ENCODE peak calls at places on chromosomes 4 and X, in five cellular contexts. I is HepG2, H is PC-9, L is GM23338, Y is GM23248. W is an unnamed sample.
A peak's percentile ranks its signal among the peaks of the same experiment; 100 is the strongest.

GRCh38 chr4:165512464-165512863 is 133.7 kb downstream of the CPE start:
- DNase-seq in L (no peak), I (no peak), H (no peak), Y (no peak), W (no peak)

GRCh38 chr4:140756292-140757219 is at the start of gene TBC1D9:
- DNase-seq in H (peak; percentile 84), Y (peak; percentile 86), L (peak; percentile 97), I (peak; percentile 68), W (peak; percentile 75)

GRCh38 chr4:153008578-153009199 is 72.6 kb downstream of the FHDC1 start:
- DNase-seq in H (no peak), Y (no peak), I (no peak), L (peak; percentile 20), W (peak; percentile 4)

GRCh38 chr4:14110407-14110806 is 482.9 kb upstream of the BOD1L1 start:
- DNase-seq in Y (peak; percentile 89), H (no peak), I (no peak), L (no peak), W (no peak)

GRCh38 chr4:10096976-10097330 is 19.6 kb downstream of the WDR1 start:
- DNase-seq in Y (no peak), I (no peak), L (no peak), H (no peak), W (no peak)

GRCh38 chr4:8280158-8280875 is 10.8 kb downstream of the HTRA3 start:
- DNase-seq in Y (no peak), L (no peak), H (no peak), I (no peak), W (no peak)

GRCh38 chrX:115968436-115969252 is 201.9 kb upstream of the AGTR2 start:
- DNase-seq in L (peak; percentile 90), I (no peak), Y (peak; percentile 64), H (peak; percentile 68), W (no peak)

GRCh38 chr4:87912164-87913004 is 63.1 kb upstream of the SPP1 start:
- DNase-seq in H (no peak), I (peak; percentile 29), Y (no peak), L (no peak), W (no peak)

GRCh38 chr4:19478791-19479190 is 772.9 kb upstream of the SLIT2 start:
- DNase-seq in I (no peak), Y (peak; percentile 50), H (no peak), L (no peak), W (no peak)

GRCh38 chr4:44279469-44279868 is 169.1 kb downstream of the KCTD8 start:
- DNase-seq in H (no peak), L (no peak), Y (no peak), I (no peak), W (no peak)

GRCh38 chrX:9942086-9942485 is 25.1 kb upstream of the CLDN34 start:
- DNase-seq in Y (no peak), I (no peak), L (no peak), H (no peak), W (no peak)

GRCh38 chr4:114038762-114039392 is 59.4 kb upstream of the ARSJ start:
- DNase-seq in H (no peak), I (peak; percentile 9), Y (no peak), L (no peak), W (no peak)

GRCh38 chrX:153600921-153601320 is 2.0 kb upstream of the CCNQ start:
- DNase-seq in L (no peak), Y (no peak), I (no peak), H (no peak), W (no peak)

GRCh38 chr4:169225058-169225751 is 45.6 kb downstream of the SH3RF1 start:
- DNase-seq in L (no peak), I (no peak), Y (peak; percentile 96), H (peak; percentile 86), W (no peak)

GRCh38 chr4:101136373-101137370 is 210.7 kb downstream of the PPP3CA start:
- DNase-seq in I (no peak), Y (no peak), L (no peak), H (no peak), W (no peak)

GRCh38 chrX:44506688-44507087 is 36.0 kb downstream of the FUNDC1 start:
- DNase-seq in Y (no peak), I (no peak), H (no peak), L (peak; percentile 30), W (no peak)

GRCh38 chr4:52701207-52701606 is 42.1 kb upstream of the USP46 start:
- DNase-seq in L (no peak), Y (no peak), H (no peak), I (no peak), W (peak; percentile 65)

GRCh38 chrX:104359124-104359523 is 104.4 kb upstream of the ESX1 start:
- DNase-seq in I (no peak), L (no peak), H (no peak), Y (no peak), W (no peak)

GRCh38 chr4:186725422-186726149 is 1.9 kb upstream of the FAT1 start:
- DNase-seq in L (peak; percentile 80), I (peak; percentile 68), Y (peak; percentile 93), H (peak; percentile 45), W (no peak)

GRCh38 chr4:137387924-137388323 is 144.4 kb downstream of the PCDH18 start:
- DNase-seq in Y (peak; percentile 81), L (no peak), H (no peak), I (no peak), W (no peak)

GRCh38 chr4:140645614-140646412 is 77.1 kb upstream of the UCP1 start:
- DNase-seq in H (no peak), Y (no peak), L (no peak), I (peak; percentile 49), W (no peak)

GRCh38 chr4:123545569-123546122 is 149.1 kb downstream of the SPRY1 start:
- DNase-seq in L (peak; percentile 11), Y (no peak), I (peak; percentile 43), H (no peak), W (no peak)

GRCh38 chr4:123547167-123547817 is 150.7 kb downstream of the SPRY1 start:
- DNase-seq in L (peak; percentile 94), H (peak; percentile 86), I (no peak), Y (no peak), W (no peak)

GRCh38 chr4:123546661-123547060 is 150.1 kb downstream of the SPRY1 start:
- DNase-seq in I (peak; percentile 48), Y (no peak), L (peak; percentile 17), H (no peak), W (no peak)

GRCh38 chr4:123547818-123548200 is 151.2 kb downstream of the SPRY1 start:
- DNase-seq in L (no peak), I (no peak), H (no peak), Y (no peak), W (no peak)

GRCh38 chr4:123546123-123546654 is 149.6 kb downstream of the SPRY1 start:
- DNase-seq in Y (no peak), H (no peak), L (no peak), I (peak; percentile 68), W (no peak)
- H2AFZ ChIP-seq in Y (no peak overlapping the region), H (no peak overlapping the region), L (peak overlapping the region; percentile 5), I (peak overlapping the region; percentile 67), W (no peak overlapping the region)

GRCh38 chrX:128616933-128617332 is 564.7 kb upstream of the ACTRT1 start:
- DNase-seq in H (no peak), L (no peak), I (no peak), Y (no peak), W (no peak)
- H2AFZ ChIP-seq in H (no peak overlapping the region), L (no peak overlapping the region), I (no peak overlapping the region), Y (no peak overlapping the region), W (no peak overlapping the region)

GRCh38 chrX:30513284-30513683 is 64.3 kb downstream of the TASL start:
- DNase-seq in Y (peak; percentile 12), I (peak; percentile 4), H (no peak), L (peak; percentile 32), W (peak; percentile 4)
- H2AFZ ChIP-seq in Y (no peak overlapping the region), I (no peak overlapping the region), H (no peak overlapping the region), L (no peak overlapping the region), W (no peak overlapping the region)

GRCh38 chr4:62548765-62549164 is 1348.6 kb downstream of the ADGRL3 start:
- DNase-seq in L (no peak), Y (no peak), I (no peak), H (no peak), W (no peak)

GRCh38 chr4:62550106-62550505 is 1350.0 kb downstream of the ADGRL3 start:
- DNase-seq in I (no peak), Y (no peak), H (no peak), L (no peak), W (no peak)

GRCh38 chr4:62549601-62550000 is 1349.5 kb downstream of the ADGRL3 start:
- DNase-seq in L (no peak), H (no peak), Y (no peak), I (no peak), W (no peak)

GRCh38 chr4:62544428-62544827 is 1344.3 kb downstream of the ADGRL3 start:
- DNase-seq in I (no peak), L (no peak), Y (no peak), H (no peak), W (no peak)

DNA sequence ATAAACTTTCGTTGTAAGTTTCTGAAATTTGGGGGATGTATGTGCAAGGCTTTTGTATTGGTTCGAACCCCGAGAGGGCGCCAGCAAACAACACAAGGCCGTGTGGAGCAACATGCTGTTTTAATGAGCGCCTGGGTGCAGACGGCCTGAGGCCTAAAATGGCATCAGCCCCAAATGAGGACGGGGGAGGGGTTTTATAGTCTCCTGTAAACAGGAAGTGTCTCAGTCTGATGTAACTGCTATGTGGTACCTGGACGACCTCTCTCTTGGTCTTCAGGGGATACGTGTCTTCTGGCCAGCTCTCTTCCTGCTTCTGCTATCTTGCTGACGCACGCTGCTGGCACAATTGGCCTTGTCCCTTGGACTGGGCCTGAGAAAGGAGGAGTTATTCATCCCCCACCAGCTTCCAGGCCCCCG is 1348.0 kb downstream of the ADGRL3 start:
- DNase-seq in Y (no peak), H (no peak), I (peak; percentile 2), L (peak; percentile 77), W (no peak)
- H2AFZ ChIP-seq in Y (no peak overlapping the region), H (no peak overlapping the region), I (no peak overlapping the region), L (peak overlapping the region; percentile 89), W (no peak overlapping the region)

GRCh38 chr4:48450740-48451139 is 32.4 kb upstream of the SLC10A4 start:
- DNase-seq in H (no peak), L (no peak), I (no peak), Y (no peak), W (no peak)

GRCh38 chr4:48449151-48449550 is 34.0 kb upstream of the SLC10A4 start:
- DNase-seq in Y (no peak), H (no peak), I (peak; percentile 11), L (no peak), W (no peak)

DNA sequence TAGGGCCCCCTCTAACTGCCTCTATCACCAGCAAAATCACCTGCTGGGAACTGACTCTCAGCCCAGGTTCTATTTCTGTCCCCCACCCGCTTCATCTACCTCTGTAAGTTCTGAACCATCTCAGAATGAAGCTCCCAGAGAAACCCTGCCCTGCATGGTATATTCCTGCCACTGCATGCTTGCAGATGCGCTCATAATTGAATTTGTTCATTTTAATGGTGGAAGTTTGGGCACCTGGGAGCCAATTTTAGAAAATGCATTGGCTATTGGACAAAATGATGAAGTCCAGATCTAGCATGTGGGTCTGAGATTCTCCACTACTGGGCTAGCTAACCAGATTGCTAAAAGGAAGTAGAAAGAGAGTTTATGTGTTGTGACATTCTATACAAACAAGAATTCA is 28.6 kb upstream of the SLC10A4 start:
- DNase-seq in Y (no peak), L (no peak), I (no peak), H (no peak), W (no peak)
- H2AFZ ChIP-seq in Y (no peak overlapping the region), L (no peak overlapping the region), I (no peak overlapping the region), H (no peak overlapping the region), W (no peak overlapping the region)

W was measured in OCI-LY7.